ENCODE peak calls at places on chromosomes 4 and X, in ten cellular contexts. Z is thoracic aorta; G is HCT116; C is CD4-positive, alpha-beta T cell; U is upper lobe of right lung; K is endothelial cell; B is fibroblast of pulmonary artery; M is tibial artery; J is fibroblast of the aortic adventitia; S is CD8-positive, alpha-beta T cell. V is an unnamed sample.

GRCh38 chr4:86055898-86056297 is 304.0 kb downstream of the MAPK10 start:
- DNase-seq in K (no peak), S (no peak), J (no peak), B (no peak), M (no peak), G (peak; percentile 19), U (no peak), Z (no peak), C (no peak), V (no peak)

GRCh38 chrX:37686348-37686736 is 751 bp downstream of the XK start:
- DNase-seq in Z (no peak), G (no peak), S (no peak), U (no peak), M (no peak), K (no peak), J (no peak), C (no peak), B (no peak), V (no peak)

GRCh38 chr4:8310306-8310705 is 40.8 kb downstream of the HTRA3 start:
- DNase-seq in B (no peak), S (no peak), K (no peak), M (peak; percentile 33), G (no peak), Z (no peak), U (peak; percentile 40), J (no peak), C (no peak), V (no peak)

GRCh38 chr4:47762376-47763266 is 75.2 kb downstream of the CORIN start:
- DNase-seq in B (no peak), Z (no peak), C (no peak), K (no peak), J (no peak), U (no peak), S (no peak), G (no peak), M (no peak), V (no peak)

GRCh38 chr4:96472103-96472867 is 632.4 kb downstream of the PDHA2 start:
- DNase-seq in M (no peak), G (no peak), C (no peak), U (no peak), J (no peak), Z (no peak), B (peak; percentile 1), K (no peak), S (no peak), V (no peak)

GRCh38 chr4:128570380-128570779 is 239.1 kb upstream of the JADE1 start:
- DNase-seq in K (no peak), S (no peak), B (peak; percentile 77), Z (no peak), U (no peak), M (peak; percentile 77), G (no peak), J (peak; percentile 68), C (no peak), V (no peak)

GRCh38 chrX:55715847-55716246 is 1.7 kb upstream of the RRAGB start:
- DNase-seq in Z (no peak), B (no peak), M (no peak), G (no peak), U (no peak), C (no peak), K (no peak), J (no peak), S (no peak), V (no peak)

GRCh38 chrX:133177202-133177601 is 41.0 kb downstream of the TFDP3 start:
- DNase-seq in G (no peak), K (no peak), B (no peak), S (no peak), Z (no peak), C (no peak), U (no peak), M (no peak), J (no peak), V (no peak)

GRCh38 chrX:55489315-55490009 is at the start of gene USP51:
- DNase-seq in G (no peak), M (peak; percentile 67), U (peak; percentile 73), C (no peak), J (peak; percentile 68), S (no peak), B (peak; percentile 68), K (peak; percentile 40), Z (no peak), V (peak; percentile 20)

GRCh38 chr4:118772149-118773081 is 63.5 kb downstream of the SEC24D start:
- DNase-seq in C (no peak), S (no peak), M (no peak), Z (no peak), J (peak; percentile 79), G (peak; percentile 34), U (no peak), K (no peak), B (peak; percentile 82), V (no peak)

GRCh38 chrX:100449696-100450606 is 39.9 kb upstream of the PCDH19 start:
- DNase-seq in K (peak; percentile 3), U (no peak), C (no peak), G (no peak), J (no peak), Z (no peak), M (no peak), B (peak; percentile 35), S (no peak), V (no peak)

GRCh38 chr4:180827193-180827592 is 1416.0 kb upstream of the TENM3 start:
- DNase-seq in S (no peak), G (no peak), J (peak; percentile 50), Z (no peak), M (no peak), C (no peak), B (peak; percentile 30), U (no peak), K (no peak), V (no peak)

GRCh38 chr4:86955888-86956451 is 21.2 kb downstream of the AFF1 start:
- DNase-seq in K (no peak), Z (no peak), G (no peak), B (no peak), C (no peak), S (no peak), U (no peak), J (no peak), M (no peak), V (no peak)

GRCh38 chrX:56068274-56068758 is 163.8 kb upstream of the KLF8 start:
- DNase-seq in C (no peak), Z (no peak), S (no peak), K (peak; percentile 6), B (no peak), G (no peak), M (no peak), U (no peak), J (no peak), V (no peak)

GRCh38 chr4:84582988-84583870 is at the start of gene CDS1:
- DNase-seq in M (peak; percentile 63), K (peak; percentile 32), J (no peak), Z (no peak), B (no peak), C (no peak), U (peak; percentile 93), S (no peak), G (no peak), V (no peak)

GRCh38 chr4:82469776-82470345 is 39.5 kb downstream of the ENOPH1 start:
- DNase-seq in B (peak; percentile 68), M (no peak), Z (no peak), C (no peak), J (peak; percentile 54), S (no peak), G (no peak), K (no peak), U (no peak), V (no peak)
- TF ChIP-seq CTCF in B (no peak), M (no peak), Z (no peak), C (no peak), J (no peak), S (no peak), G (peak; percentile 3), K (no peak), U (no peak), V (no peak)

GRCh38 chr4:163554870-163555465 is 60.5 kb downstream of the TMA16 start:
- DNase-seq in J (peak; percentile 51), S (no peak), C (no peak), K (no peak), Z (no peak), G (no peak), B (peak; percentile 50), U (no peak), M (no peak), V (no peak)
- TF ChIP-seq CTCF in J (peak; percentile 73), S (peak; percentile 87), C (peak; percentile 94), K (peak; percentile 93), Z (peak; percentile 55), G (peak; percentile 76), B (peak; percentile 72), U (peak; percentile 74), M (peak; percentile 52), V (peak; percentile 61)

GRCh38 chrX:151505796-151506195 is 57.7 kb upstream of the PASD1 start:
- DNase-seq in U (no peak), B (no peak), C (no peak), M (no peak), J (peak; percentile 8), Z (no peak), K (peak; percentile 36), G (peak; percentile 8), S (no peak), V (no peak)
- TF ChIP-seq CTCF in U (peak; percentile 20), B (no peak), C (no peak), M (no peak), J (peak; percentile 32), Z (no peak), K (no peak), G (peak; percentile 42), S (no peak), V (no peak)

GRCh38 chrX:153851981-153852380 is 21.6 kb upstream of the PDZD4 start:
- DNase-seq in K (no peak), U (no peak), Z (no peak), C (no peak), B (no peak), S (no peak), J (no peak), M (no peak), G (no peak), V (no peak)

GRCh38 chrX:153854702-153855101 is 24.4 kb upstream of the PDZD4 start:
- DNase-seq in G (no peak), Z (no peak), U (no peak), J (no peak), K (no peak), M (no peak), B (no peak), S (no peak), C (no peak), V (no peak)

GRCh38 chrX:153853180-153853901 is 23.0 kb upstream of the PDZD4 start:
- DNase-seq in M (no peak), S (no peak), K (no peak), B (no peak), U (no peak), G (no peak), J (no peak), Z (no peak), C (no peak), V (no peak)

GRCh38 chrX:153857348-153857903 is 27.1 kb upstream of the PDZD4 start:
- DNase-seq in C (no peak), B (no peak), U (no peak), M (no peak), J (no peak), K (no peak), G (no peak), S (no peak), Z (no peak), V (no peak)

DNA sequence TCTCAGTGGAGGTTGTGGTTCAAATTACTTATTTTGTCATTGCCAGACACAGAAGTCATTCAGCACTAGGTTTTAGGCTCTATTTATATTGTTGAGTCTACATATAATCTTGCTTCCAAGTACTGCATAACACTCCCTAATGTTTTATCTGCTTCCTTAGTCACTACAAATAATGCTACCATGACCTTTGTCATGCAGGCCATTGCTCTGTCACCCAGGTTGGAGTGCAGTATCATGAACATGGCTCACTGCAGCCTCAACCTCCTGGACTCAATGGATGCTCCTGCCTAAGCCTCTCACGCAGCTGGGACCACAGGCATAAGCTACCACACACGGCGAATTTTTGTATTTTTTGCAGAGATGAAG is 23.5 kb upstream of the PDZD4 start:
- DNase-seq in S (no peak), Z (no peak), C (no peak), J (no peak), B (no peak), K (no peak), M (no peak), G (no peak), U (no peak), V (no peak)
- TF ChIP-seq CTCF in S (no peak), Z (no peak), C (no peak), J (no peak), B (no peak), K (no peak), M (no peak), G (no peak), U (no peak), V (no peak)